ENCODE peak calls at places on chromosomes 2 and 18, in seven cellular contexts. P, H, K, Z, E, N and S are unnamed samples. For H3K36me3, the result is how much of the 10 kb centered on the place peaks cover.

GRCh38 chr18:31684279-31685096 is at the start of gene B4GALT6:
- DNase-seq in Z (peak), H (peak), N (no peak), E (peak), K (peak), P (peak), S (peak)

GRCh38 chr18:35045121-35045520 is 3.9 kb downstream of the MAPRE2 start:
- DNase-seq in N (no peak), E (no peak), K (peak), Z (no peak), P (no peak), H (no peak), S (no peak)

GRCh38 chr2:99867690-99868089 is 274.7 kb downstream of the AFF3 start:
- DNase-seq in Z (no peak), P (no peak), H (peak), N (no peak), K (peak), E (no peak), S (no peak)

GRCh38 chr2:216918088-216918680 is 58.3 kb upstream of the TNP1 start:
- DNase-seq in N (no peak), Z (no peak), H (peak), K (peak), E (no peak), P (peak), S (no peak)

GRCh38 chr2:126882736-126883660 is 15.7 kb upstream of the TEX51 start:
- DNase-seq in N (no peak), P (no peak), E (no peak), Z (no peak), H (no peak), K (no peak), S (peak)

GRCh38 chr18:70981400-70982140 is 692.7 kb downstream of the SOCS6 start:
- DNase-seq in E (no peak), H (no peak), Z (no peak), P (no peak), N (no peak), K (peak), S (no peak)

GRCh38 chr2:199379251-199379650 is 78.5 kb downstream of the SATB2 start:
- DNase-seq in H (peak), K (no peak), Z (no peak), P (no peak), E (no peak), N (no peak), S (no peak)

GRCh38 chr2:8976419-8976818 is 27.1 kb downstream of the MBOAT2 start:
- DNase-seq in E (no peak), P (no peak), N (no peak), Z (no peak), H (no peak), K (peak), S (no peak)

GRCh38 chr2:65103013-65103720 is 26.7 kb downstream of the RAB1A start:
- DNase-seq in K (no peak), H (peak), N (no peak), Z (peak), E (no peak), P (no peak), S (no peak)

GRCh38 chr2:58992062-58992736 is 751.1 kb upstream of the FANCL start:
- DNase-seq in E (no peak), Z (no peak), H (no peak), K (no peak), P (no peak), N (no peak), S (no peak)

GRCh38 chr2:37629529-37629928 is 41.9 kb downstream of the CDC42EP3 start:
- DNase-seq in K (no peak), E (no peak), Z (no peak), H (no peak), N (no peak), P (no peak), S (no peak)

GRCh38 chr2:13533524-13533922 is 816.8 kb downstream of the TRIB2 start:
- DNase-seq in P (no peak), H (no peak), Z (no peak), K (no peak), E (no peak), N (no peak), S (no peak)

GRCh38 chr2:1837022-1837421 is 92.7 kb upstream of the PXDN start:
- DNase-seq in E (no peak), Z (no peak), N (no peak), K (no peak), P (no peak), H (no peak), S (peak)

GRCh38 chr18:44309185-44309584 is 371.5 kb upstream of the SETBP1 start:
- DNase-seq in P (no peak), Z (no peak), K (peak), N (no peak), E (no peak), H (peak), S (no peak)

GRCh38 chr2:160269365-160269764 is 69.3 kb upstream of the ITGB6 start:
- DNase-seq in E (no peak), K (no peak), H (no peak), N (no peak), P (no peak), Z (no peak), S (no peak)

GRCh38 chr18:48594725-48595124 is 55.9 kb downstream of the CTIF start:
- DNase-seq in H (no peak), E (no peak), K (no peak), Z (no peak), P (peak), N (no peak), S (no peak)

GRCh38 chr2:136765256-136765735 is at the start of gene THSD7B:
- DNase-seq in N (no peak), P (no peak), H (no peak), K (no peak), Z (no peak), E (no peak), S (peak)

GRCh38 chr2:231293163-231293562 is 94.7 kb downstream of the ARMC9 start:
- DNase-seq in E (no peak), P (no peak), N (no peak), K (no peak), H (no peak), Z (no peak), S (no peak)

GRCh38 chr2:16069933-16070647 is 129.7 kb downstream of the MYCN start:
- DNase-seq in N (no peak), P (no peak), K (no peak), E (no peak), Z (peak), H (no peak), S (no peak)

GRCh38 chr2:207219716-207220414 is 54.1 kb upstream of the KLF7 start:
- DNase-seq in P (no peak), Z (no peak), E (no peak), H (peak), N (no peak), K (peak), S (no peak)

GRCh38 chr2:23412556-23413155 is 27.7 kb downstream of the KLHL29 start:
- DNase-seq in P (no peak), K (no peak), H (peak), Z (no peak), N (no peak), E (no peak), S (no peak)

GRCh38 chr2:237195396-237196119 is 109.9 kb downstream of the COPS8 start:
- DNase-seq in Z (no peak), E (no peak), H (no peak), K (no peak), P (no peak), N (no peak), S (no peak)
- H3K27ac ChIP-seq in Z (no peak), E (no peak), H (no peak), K (no peak), P (no peak), N (peak), S (no peak)

GRCh38 chr2:70990216-70990615 is 4.5 kb downstream of the TEX261 start:
- DNase-seq in P (no peak), N (no peak), Z (peak), H (no peak), E (no peak), K (no peak), S (no peak)
- H3K36me3 ChIP-seq in P (half or more), N (under half), Z (under half), H (under half), E (half or more), K (under half), S (half or more)

GRCh38 chr2:166419616-166419934 is 43.8 kb upstream of the SCN9A start:
- DNase-seq in Z (no peak), E (peak), H (peak), N (no peak), P (no peak), K (peak), S (no peak)
- H3K27ac ChIP-seq in Z (no peak), E (no peak), H (no peak), N (no peak), P (no peak), K (no peak), S (no peak)

DNA sequence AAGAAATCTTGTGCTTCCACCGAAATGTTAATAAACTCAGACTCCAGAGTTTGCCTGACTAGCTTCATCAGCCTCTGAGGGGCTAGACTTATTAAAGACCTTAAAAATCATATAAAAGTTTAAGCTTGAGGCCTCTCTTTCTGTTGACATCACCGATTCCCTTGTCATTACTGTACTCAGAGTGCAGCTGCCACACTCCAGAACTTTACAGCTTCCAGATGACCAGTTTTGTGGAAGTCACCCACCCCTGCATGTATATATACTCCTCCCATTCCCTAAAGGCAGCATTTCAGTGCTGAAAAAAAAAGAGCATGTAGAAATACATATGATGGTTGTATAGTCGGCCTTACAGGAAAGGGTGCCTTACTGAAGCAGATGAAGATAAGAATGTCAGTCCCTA is 117.4 kb downstream of the FEZ2 start:
- DNase-seq in Z (no peak), H (no peak), E (no peak), N (no peak), P (no peak), K (no peak), S (no peak)
- H3K36me3 ChIP-seq in Z (under half), H (half or more), E (under half), N (under half), P (half or more), K (under half), S (half or more)